ENCODE peak calls at places on chromosomes 12 and 14, in eight cellular contexts. W is breast epithelium, K is BJ, N is RWPE2, X is AG09309, C is AG04450, S is GM12864, Q is H1. T is an unnamed sample.

GRCh38 chr14:103707329-103708263 is 7.7 kb downstream of the XRCC3 start:
- DNase-seq in W (no peak), K (no peak), N (no peak), X (no peak), C (no peak), S (no peak), Q (no peak), T (no peak)

GRCh38 chr14:95382747-95383146 is 63.0 kb upstream of the CLMN start:
- DNase-seq in W (no peak), K (no peak), N (no peak), X (no peak), C (no peak), S (no peak), Q (no peak), T (no peak)

GRCh38 chr14:103715052-103716000 is at the start of the genes XRCC3 and ZFYVE21:
- DNase-seq in W (peak), K (peak), N (peak), X (peak), C (peak), S (peak), Q (peak), T (peak)

GRCh38 chr14:65230287-65230728 is 128.0 kb upstream of the MAX start:
- DNase-seq in W (no peak), K (no peak), N (no peak), X (no peak), C (no peak), S (no peak), Q (no peak), T (no peak)

GRCh38 chr14:101774006-101774755 is 12.7 kb downstream of the PPP2R5C start:
- DNase-seq in W (no peak), K (no peak), N (peak), X (no peak), C (no peak), S (no peak), Q (no peak), T (no peak)

GRCh38 chr12:105567061-105567460 is 236.6 kb downstream of the C12orf75 start:
- DNase-seq in W (no peak), K (no peak), N (no peak), X (no peak), C (no peak), S (no peak), Q (no peak), T (no peak)

GRCh38 chr12:93180566-93180965 is 197.2 kb upstream of the NUDT4 start:
- DNase-seq in W (no peak), K (no peak), N (no peak), X (no peak), C (no peak), S (no peak), Q (no peak), T (no peak)

GRCh38 chr12:94617101-94617500 is 33.3 kb downstream of the TMCC3 start:
- DNase-seq in W (no peak), K (no peak), N (no peak), X (no peak), C (no peak), S (no peak), Q (no peak), T (no peak)

GRCh38 chr12:70543444-70543843 is 93.8 kb downstream of the PTPRB start:
- DNase-seq in W (no peak), K (peak), N (peak), X (peak), C (peak), S (no peak), Q (no peak), T (peak)

GRCh38 chr14:63966407-63966806 is 113.6 kb downstream of the SYNE2 start:
- DNase-seq in W (no peak), K (no peak), N (no peak), X (no peak), C (no peak), S (no peak), Q (no peak), T (no peak)

GRCh38 chr14:51014086-51014485 is 69.8 kb upstream of the PYGL start:
- DNase-seq in W (no peak), K (peak), N (no peak), X (peak), C (peak), S (no peak), Q (no peak), T (no peak)

DNA sequence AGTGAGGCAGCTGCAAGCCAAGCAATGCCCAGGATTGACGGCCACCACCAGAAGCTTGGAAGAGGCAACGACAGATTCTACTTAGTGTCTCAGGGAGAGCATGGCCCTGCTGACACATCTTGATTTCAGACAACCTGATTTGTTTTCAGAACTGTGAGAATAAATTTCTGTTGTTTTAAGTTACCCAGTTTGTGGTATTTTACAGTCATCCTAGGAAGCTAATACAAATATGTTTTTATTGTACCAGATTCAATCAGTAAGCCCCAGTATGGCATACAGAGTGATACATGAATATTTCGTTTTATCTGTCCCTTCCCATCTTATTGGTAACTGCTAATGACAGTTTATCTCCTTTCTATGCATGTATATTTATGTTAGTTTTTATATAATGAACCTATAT is 62.3 kb downstream of the SAMD4A start:
- DNase-seq in W (no peak), K (no peak), N (no peak), X (no peak), C (no peak), S (no peak), Q (no peak), T (no peak)
- TF ChIP-seq CTCF in W (no peak), K (no peak), N (no peak), X (no peak), C (no peak), S (no peak), Q (no peak), T (no peak)

GRCh38 chr12:97464241-97465011 is 1.8 kb downstream of the RMST start:
- DNase-seq in W (no peak), K (no peak), N (no peak), X (no peak), C (no peak), S (no peak), Q (peak), T (no peak)
- H3K4me3 ChIP-seq in W (no peak), K (no peak), N (no peak), X (no peak), C (no peak), S (no peak), Q (peak), T (no peak)

GRCh38 chr12:51869490-51869865 is 18.4 kb upstream of the ANKRD33 start:
- DNase-seq in W (no peak), K (no peak), N (no peak), X (no peak), C (no peak), S (no peak), Q (no peak), T (no peak)

GRCh38 chr12:51872689-51872981 is 15.3 kb upstream of the ANKRD33 start:
- DNase-seq in W (no peak), K (no peak), N (no peak), X (no peak), C (no peak), S (no peak), Q (no peak), T (no peak)

GRCh38 chr12:51869931-51870330 is 18.0 kb upstream of the ANKRD33 start:
- DNase-seq in W (no peak), K (no peak), N (no peak), X (no peak), C (no peak), S (no peak), Q (no peak), T (no peak)

GRCh38 chr12:51871918-51872688 is 15.8 kb upstream of the ANKRD33 start:
- DNase-seq in W (no peak), K (no peak), N (no peak), X (no peak), C (no peak), S (no peak), Q (no peak), T (no peak)

GRCh38 chr12:51871126-51871525 is 16.8 kb upstream of the ANKRD33 start:
- DNase-seq in W (no peak), K (no peak), N (no peak), X (no peak), C (no peak), S (no peak), Q (no peak), T (no peak)
- TF ChIP-seq CTCF in W (no peak), K (no peak), N (no peak), X (no peak), C (no peak), S (no peak), Q (peak), T (no peak)

GRCh38 chr12:111034911-111035577 is 114.7 kb upstream of the MYL2 start:
- DNase-seq in W (no peak), K (no peak), N (peak), X (no peak), C (no peak), S (no peak), Q (peak), T (no peak)
- H3K4me3 ChIP-seq in W (no peak), K (no peak), N (peak), X (no peak), C (no peak), S (no peak), Q (peak), T (no peak)

GRCh38 chr12:100061814-100062213 is 77.1 kb upstream of the ANKS1B start:
- DNase-seq in W (no peak), K (no peak), N (no peak), X (no peak), C (no peak), S (no peak), Q (no peak), T (no peak)

GRCh38 chr12:100058482-100059029 is 73.8 kb upstream of the ANKS1B start:
- DNase-seq in W (no peak), K (peak), N (no peak), X (peak), C (peak), S (no peak), Q (no peak), T (no peak)
- TF ChIP-seq CTCF in W (no peak), K (peak), N (peak), X (peak), C (peak), S (peak), Q (no peak), T (peak)